ENCODE peak calls at places on chromosomes 4 and X, in seven cellular contexts. J is CD8-positive, alpha-beta T cell; T is glutamatergic neuron; Y is CD4-positive, alpha-beta memory T cell; V is left lobe of liver; E is neural progenitor cell; B is NCI-H2081 treated with DMSO at 0.1 percent for 48 hours. H is an unnamed sample.
A peak's percentile ranks its signal among the peaks of the same experiment; 100 is the strongest.

GRCh38 chr4:55364691-55365346 is 18.8 kb downstream of the SRD5A3 start:
- DNase-seq in J (no peak), T (no peak), Y (no peak), E (peak; percentile 77), V (no peak), B (no peak), H (no peak)

GRCh38 chr4:181952478-181952877 is 290.7 kb upstream of the TENM3 start:
- DNase-seq in E (peak; percentile 11), Y (no peak), V (no peak), J (no peak), T (no peak), B (no peak), H (no peak)

GRCh38 chrX:16848541-16848940 is 21.6 kb downstream of the RBBP7 start:
- DNase-seq in T (no peak), Y (no peak), J (no peak), B (no peak), V (no peak), E (no peak), H (no peak)

GRCh38 chr4:95092762-95093161 is 335.0 kb downstream of the BMPR1B start:
- DNase-seq in Y (no peak), J (no peak), V (no peak), E (no peak), B (peak; percentile 30), T (no peak), H (no peak)

GRCh38 chrX:65034641-65035450 is 58.6 kb upstream of the ZC4H2 start:
- DNase-seq in E (peak; percentile 93), V (peak; percentile 84), J (peak; percentile 73), Y (peak; percentile 79), B (no peak), T (peak; percentile 79), H (peak; percentile 77)

GRCh38 chr4:15368906-15369305 is 58.9 kb upstream of the C1QTNF7 start:
- DNase-seq in E (no peak), B (no peak), J (no peak), V (no peak), T (no peak), Y (no peak), H (no peak)

GRCh38 chrX:40474205-40474626 is 106.6 kb upstream of the ATP6AP2 start:
- DNase-seq in B (no peak), J (no peak), V (peak; percentile 43), Y (no peak), E (peak; percentile 93), T (peak; percentile 77), H (no peak)

GRCh38 chrX:46551494-46552128 is 6.4 kb upstream of the ZNF674 start:
- DNase-seq in V (no peak), E (peak; percentile 9), B (no peak), Y (no peak), J (no peak), T (no peak), H (no peak)

GRCh38 chr4:81352476-81352875 is 119.2 kb downstream of the RASGEF1B start:
- DNase-seq in T (no peak), V (no peak), Y (no peak), J (no peak), E (no peak), B (no peak), H (no peak)

GRCh38 chrX:148813422-148813821 is 313.0 kb downstream of the AFF2 start:
- DNase-seq in B (no peak), E (no peak), V (no peak), T (no peak), J (no peak), Y (no peak), H (no peak)

GRCh38 chrX:8003147-8003883 is 76.1 kb upstream of the PNPLA4 start:
- DNase-seq in V (no peak), J (no peak), E (no peak), T (no peak), B (no peak), Y (no peak), H (no peak)

GRCh38 chr4:172042714-172043114 is 229.5 kb downstream of the GALNTL6 start:
- DNase-seq in J (no peak), V (no peak), B (peak; percentile 66), Y (no peak), T (no peak), E (no peak), H (no peak)

GRCh38 chrX:131728295-131729145 is 184.6 kb downstream of the OR13H1 start:
- DNase-seq in Y (no peak), V (no peak), E (no peak), T (no peak), B (peak; percentile 15), J (no peak), H (peak; percentile 87)

GRCh38 chr4:68905598-68906237 is 45.9 kb downstream of the UGT2A3 start:
- DNase-seq in J (no peak), T (no peak), B (no peak), Y (no peak), E (peak; percentile 54), V (peak; percentile 53), H (no peak)

GRCh38 chr4:139589619-139590018 is 33.6 kb upstream of the SETD7 start:
- DNase-seq in J (no peak), B (no peak), T (no peak), Y (no peak), E (no peak), V (no peak), H (no peak)

GRCh38 chr4:115720611-115721010 is 607.2 kb upstream of the NDST4 start:
- DNase-seq in B (no peak), Y (no peak), V (no peak), T (no peak), E (no peak), J (no peak), H (no peak)

GRCh38 chr4:98606879-98607278 is 51.5 kb downstream of the TSPAN5 start:
- DNase-seq in V (no peak), J (no peak), T (no peak), E (no peak), B (no peak), Y (no peak), H (no peak)

GRCh38 chr4:15240764-15241163 is 187.1 kb upstream of the C1QTNF7 start:
- DNase-seq in Y (no peak), V (no peak), E (no peak), T (no peak), B (no peak), J (no peak), H (no peak)

GRCh38 chr4:180598281-180598680 is 1644.9 kb upstream of the TENM3 start:
- DNase-seq in E (no peak), V (no peak), J (no peak), B (no peak), T (no peak), Y (no peak), H (no peak)